ENCODE peak calls at places on chromosomes 12 and 14, in four cellular contexts. A, F, D and B are unnamed samples.
A peak's percentile ranks its signal among the peaks of the same experiment; 100 is the strongest.

GRCh38 chr12:57110189-57111045 is 745 bp downstream of the STAT6 start:
- DNase-seq in A (no peak), F (peak; percentile 74), D (peak; percentile 70), B (peak; percentile 40)

GRCh38 chr14:97723834-97724770 is 926.9 kb downstream of the VRK1 start:
- DNase-seq in A (no peak), F (no peak), D (no peak), B (no peak)

GRCh38 chr14:30223385-30223785 is 295.7 kb upstream of the PRKD1 start:
- DNase-seq in A (peak; percentile 61), F (peak; percentile 45), D (peak; percentile 81), B (peak; percentile 95)

GRCh38 chr14:65000868-65001600 is 14.3 kb downstream of the FNTB start:
- DNase-seq in A (no peak), F (no peak), D (no peak), B (no peak)

GRCh38 chr12:16530268-16530865 is 75.6 kb downstream of the LMO3 start:
- DNase-seq in A (no peak), F (no peak), D (no peak), B (no peak)

GRCh38 chr14:93905623-93906022 is 21.5 kb upstream of the FAM181A start:
- DNase-seq in A (peak; percentile 10), F (no peak), D (no peak), B (no peak)

GRCh38 chr14:38290601-38291190 is 34.8 kb upstream of the CLEC14A start:
- DNase-seq in A (no peak), F (no peak), D (peak; percentile 33), B (peak; percentile 90)

GRCh38 chr14:100604126-100604501 is 16.9 kb upstream of the BEGAIN start:
- DNase-seq in A (no peak), F (peak; percentile 10), D (no peak), B (no peak)

GRCh38 chr14:88063807-88064206 is 58.9 kb downstream of the GPR65 start:
- DNase-seq in A (no peak), F (no peak), D (no peak), B (peak; percentile 27)

GRCh38 chr14:59913187-59913586 is 6.8 kb upstream of the LRRC9 start:
- DNase-seq in A (no peak), F (no peak), D (no peak), B (no peak)

GRCh38 chr14:98906123-98906995 is 365.6 kb downstream of the BCL11B start:
- DNase-seq in A (peak; percentile 77), F (no peak), D (peak; percentile 40), B (peak; percentile 12)

GRCh38 chr14:102966681-102967505 is 44.4 kb downstream of the AMN start:
- DNase-seq in A (no peak), F (no peak), D (no peak), B (no peak)

GRCh38 chr14:33475623-33476022 is 475.3 kb downstream of the EGLN3 start:
- DNase-seq in A (no peak), F (peak; percentile 31), D (no peak), B (peak; percentile 17)

GRCh38 chr12:65496617-65497016 is 218.1 kb downstream of the MSRB3 start:
- DNase-seq in A (no peak), F (peak; percentile 63), D (no peak), B (peak; percentile 64)

GRCh38 chr14:96762650-96763049 is 34.5 kb upstream of the VRK1 start:
- DNase-seq in A (no peak), F (no peak), D (peak; percentile 34), B (peak; percentile 62)

GRCh38 chr14:55807059-55807499 is 227.1 kb downstream of the KTN1 start:
- DNase-seq in A (peak; percentile 68), F (peak; percentile 91), D (peak; percentile 74), B (peak; percentile 77)

GRCh38 chr12:123085730-123086487 is 65.0 kb downstream of the PITPNM2 start:
- DNase-seq in A (peak; percentile 70), F (peak; percentile 79), D (no peak), B (no peak)

GRCh38 chr12:6235499-6235898 is 35.3 kb downstream of the CD9 start:
- DNase-seq in A (peak; percentile 93), F (no peak), D (peak; percentile 81), B (no peak)

GRCh38 chr12:70091021-70091521 is 152.2 kb upstream of the CNOT2 start:
- DNase-seq in A (no peak), F (no peak), D (no peak), B (no peak)

GRCh38 chr12:308511-308910 is 45.9 kb upstream of the SLC6A13 start:
- DNase-seq in A (no peak), F (no peak), D (no peak), B (no peak)

GRCh38 chr14:101022121-101022520 is 118.6 kb upstream of the RTL1 start:
- DNase-seq in A (peak; percentile 40), F (no peak), D (no peak), B (peak; percentile 21)

GRCh38 chr14:77031680-77032482 is 3.4 kb upstream of the IRF2BPL start:
- DNase-seq in A (no peak), F (peak; percentile 68), D (no peak), B (peak; percentile 80)

GRCh38 chr12:128789356-128789929 is 34.3 kb downstream of the SLC15A4 start:
- DNase-seq in A (no peak), F (no peak), D (no peak), B (no peak)

GRCh38 chr14:77924392-77924948 is 124.6 kb downstream of the ADCK1 start:
- DNase-seq in A (no peak), F (no peak), D (no peak), B (no peak)

GRCh38 chr12:80846930-80847329 is 90.8 kb downstream of the LIN7A start:
- DNase-seq in A (no peak), F (no peak), D (no peak), B (no peak)

GRCh38 chr12:112887542-112887941 is 19.2 kb upstream of the OAS1 start:
- DNase-seq in A (no peak), F (no peak), D (no peak), B (no peak)

GRCh38 chr12:52499836-52500560 is 6.9 kb upstream of the KRT6A start:
- DNase-seq in A (no peak), F (no peak), D (no peak), B (peak; percentile 77)

DNA sequence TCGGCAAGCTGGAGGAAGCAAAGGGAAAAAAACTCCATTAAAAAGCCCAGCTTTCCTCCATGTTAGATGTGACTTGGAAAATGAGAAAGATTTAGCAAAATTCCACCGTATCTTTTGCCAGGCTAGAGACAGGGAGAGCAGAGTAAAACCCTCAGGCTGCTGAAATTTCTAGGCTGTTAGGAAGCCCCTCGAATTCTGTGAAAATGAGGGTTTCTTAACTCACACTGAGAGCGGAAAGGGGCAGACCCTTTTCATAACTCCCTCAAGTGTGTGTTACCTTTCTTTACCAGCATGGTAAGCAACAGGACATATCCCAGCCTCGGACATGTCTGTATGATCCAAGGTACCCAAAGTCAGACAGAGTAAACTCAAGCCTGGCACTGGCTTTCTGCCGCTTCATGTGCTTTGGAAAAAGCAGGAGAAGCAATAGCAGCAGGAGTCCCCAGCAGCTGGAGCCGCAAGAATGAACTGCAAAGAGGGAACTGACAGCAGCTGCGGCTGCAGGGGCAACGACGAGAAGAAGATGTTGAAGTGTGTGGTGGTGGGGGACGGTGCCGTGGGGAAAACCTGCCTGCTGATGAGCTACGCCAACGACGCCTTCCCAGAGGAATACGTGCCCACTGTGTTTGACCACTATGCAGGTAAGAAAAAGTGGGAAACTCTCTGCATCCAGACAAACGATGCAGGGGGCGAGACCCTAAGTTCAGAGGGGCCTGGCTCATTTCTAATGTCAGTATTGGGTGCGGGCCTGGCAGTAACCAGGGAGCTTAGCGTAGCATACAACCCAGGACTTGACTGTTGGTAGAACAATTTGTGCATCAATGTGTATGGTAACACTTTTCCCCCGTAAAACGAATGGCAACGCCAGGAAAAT is at the start of gene RHOJ:
- DNase-seq in A (no peak), F (peak; percentile 31), D (no peak), B (peak; percentile 2)
- TF ChIP-seq CTCF in A (no peak), F (no peak), D (no peak), B (no peak)

GRCh38 chr12:76738824-76739579 is 24.9 kb upstream of the ZDHHC17 start:
- DNase-seq in A (no peak), F (no peak), D (no peak), B (no peak)

GRCh38 chr12:76740501-76740900 is 23.4 kb upstream of the ZDHHC17 start:
- DNase-seq in A (no peak), F (no peak), D (no peak), B (no peak)

DNA sequence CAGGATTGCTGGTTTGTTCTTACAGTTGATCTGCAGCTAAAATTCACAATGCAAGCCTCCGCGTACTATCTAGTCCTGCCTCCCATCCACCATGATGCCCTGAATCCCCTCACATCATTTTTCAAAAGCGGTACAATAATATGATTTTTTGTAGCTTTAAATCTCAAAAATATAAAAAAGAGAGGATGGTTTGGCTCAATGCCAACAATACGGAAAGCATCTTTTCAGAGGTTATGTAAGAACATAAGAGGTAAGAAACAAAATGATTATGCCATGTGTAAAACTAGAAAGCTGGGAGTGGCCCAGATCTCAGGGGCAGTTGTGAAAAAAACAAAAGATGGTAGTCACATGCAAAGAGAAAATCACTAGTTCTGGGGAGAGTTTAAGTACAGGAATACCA is 24.0 kb upstream of the ZDHHC17 start:
- DNase-seq in A (no peak), F (no peak), D (no peak), B (no peak)
- H3K4me3 ChIP-seq in A (no peak overlapping the region), F (no peak overlapping the region), D (no peak overlapping the region), B (no peak overlapping the region)

DNA sequence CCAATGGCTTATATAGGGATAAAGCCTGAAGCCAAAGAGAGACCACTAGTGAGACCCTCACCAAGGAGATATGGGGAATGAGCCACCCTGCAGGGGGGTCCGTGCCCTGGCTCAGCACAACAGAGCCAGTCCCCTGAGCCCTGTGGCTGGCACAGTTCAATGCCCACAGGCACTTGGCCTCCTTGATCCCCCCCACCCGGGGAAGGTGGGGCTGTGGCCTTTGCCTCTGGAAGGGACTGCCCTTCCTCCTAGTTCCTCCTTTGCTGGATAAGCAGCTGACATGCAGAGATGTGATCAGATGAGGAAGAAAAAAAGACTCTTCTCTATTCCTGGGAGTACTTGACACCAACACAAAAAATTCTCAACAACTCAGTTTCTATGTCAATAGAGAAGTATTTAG is 19.9 kb downstream of the TTC7B start:
- DNase-seq in A (no peak), F (peak; percentile 55), D (no peak), B (no peak)
- TF ChIP-seq CTCF in A (no peak), F (no peak), D (no peak), B (no peak)

GRCh38 chr12:45732250-45732649 is 2.7 kb downstream of the ARID2 start:
- DNase-seq in A (no peak), F (no peak), D (no peak), B (peak; percentile 34)
- H3K4me3 ChIP-seq in A (peak overlapping the region; percentile 41), F (peak overlapping the region; percentile 80), D (no peak overlapping the region), B (peak overlapping the region; percentile 27)

GRCh38 chr12:19641235-19642080 is 202.2 kb downstream of the AEBP2 start:
- DNase-seq in A (no peak), F (no peak), D (no peak), B (peak; percentile 47)

GRCh38 chr12:19642305-19642704 is 203.0 kb downstream of the AEBP2 start:
- DNase-seq in A (no peak), F (no peak), D (no peak), B (no peak)

GRCh38 chr12:19646599-19646998 is 207.3 kb downstream of the AEBP2 start:
- DNase-seq in A (no peak), F (no peak), D (no peak), B (no peak)

GRCh38 chr12:19645823-19646222 is 206.5 kb downstream of the AEBP2 start:
- DNase-seq in A (no peak), F (no peak), D (no peak), B (no peak)

GRCh38 chr12:19643635-19644034 is 204.3 kb downstream of the AEBP2 start:
- DNase-seq in A (no peak), F (no peak), D (no peak), B (peak; percentile 67)
- TF ChIP-seq CTCF in A (no peak), F (peak; percentile 23), D (no peak), B (peak; percentile 70)